ENCODE peak calls at places on chromosome 15, in eight cellular contexts. T, M, Y, W, I, E, C and N are unnamed samples.

GRCh38 chr15:33789141-33789540 is 179.2 kb upstream of the CHRM5 start:
- DNase-seq in T (no peak), M (no peak), Y (no peak), W (no peak), I (no peak), E (no peak), C (no peak), N (no peak)

GRCh38 chr15:67061811-67062348 is 3.5 kb upstream of the SMAD3 start:
- DNase-seq in T (no peak), M (no peak), Y (no peak), W (no peak), I (no peak), E (peak; percentile 58), C (no peak), N (no peak)

GRCh38 chr15:78715930-78716329 is 74.9 kb upstream of the CHRNB4 start:
- DNase-seq in T (no peak), M (peak; percentile 14), Y (no peak), W (no peak), I (no peak), E (no peak), C (no peak), N (no peak)

GRCh38 chr15:101000271-101000681 is 81.1 kb downstream of the LRRK1 start:
- DNase-seq in T (peak; percentile 66), M (peak; percentile 68), Y (no peak), W (no peak), I (no peak), E (no peak), C (no peak), N (no peak)

GRCh38 chr15:100394726-100395125 is 53.0 kb upstream of the ADAMTS17 start:
- DNase-seq in T (no peak), M (no peak), Y (no peak), W (no peak), I (no peak), E (no peak), C (no peak), N (no peak)

GRCh38 chr15:66770518-66771350 is 68.7 kb downstream of the SMAD6 start:
- DNase-seq in T (no peak), M (no peak), Y (no peak), W (no peak), I (peak; percentile 48), E (peak; percentile 36), C (no peak), N (peak; percentile 28)

GRCh38 chr15:32671339-32672325 is 30.1 kb downstream of the SCG5 start:
- DNase-seq in T (no peak), M (no peak), Y (no peak), W (no peak), I (no peak), E (no peak), C (no peak), N (no peak)

GRCh38 chr15:92952451-92952850 is 52.3 kb downstream of the CHD2 start:
- DNase-seq in T (no peak), M (no peak), Y (no peak), W (no peak), I (no peak), E (no peak), C (no peak), N (no peak)

GRCh38 chr15:45314960-45315359 is 62.9 kb downstream of the SLC28A2 start:
- DNase-seq in T (peak; percentile 78), M (no peak), Y (no peak), W (no peak), I (no peak), E (peak; percentile 21), C (no peak), N (no peak)

GRCh38 chr15:39145854-39146253 is 435.0 kb upstream of the THBS1 start:
- DNase-seq in T (no peak), M (no peak), Y (no peak), W (peak; percentile 43), I (no peak), E (no peak), C (no peak), N (no peak)

GRCh38 chr15:58498821-58499580 is 67.2 kb downstream of the LIPC start:
- DNase-seq in T (no peak), M (no peak), Y (no peak), W (no peak), I (no peak), E (no peak), C (no peak), N (no peak)

GRCh38 chr15:98896802-98897732 is 110.5 kb downstream of the PGPEP1L start:
- DNase-seq in T (no peak), M (no peak), Y (no peak), W (peak; percentile 95), I (no peak), E (no peak), C (no peak), N (no peak)

GRCh38 chr15:82124331-82125263 is 78.8 kb upstream of the MEX3B start:
- DNase-seq in T (peak; percentile 40), M (no peak), Y (no peak), W (no peak), I (no peak), E (no peak), C (no peak), N (no peak)

GRCh38 chr15:82127581-82127980 is 81.8 kb upstream of the MEX3B start:
- DNase-seq in T (no peak), M (no peak), Y (no peak), W (no peak), I (no peak), E (no peak), C (no peak), N (no peak)

GRCh38 chr15:82118040-82118439 is 72.2 kb upstream of the MEX3B start:
- DNase-seq in T (no peak), M (no peak), Y (no peak), W (no peak), I (no peak), E (no peak), C (no peak), N (no peak)

GRCh38 chr15:82126346-82126745 is 80.5 kb upstream of the MEX3B start:
- DNase-seq in T (no peak), M (no peak), Y (no peak), W (no peak), I (no peak), E (no peak), C (no peak), N (no peak)

GRCh38 chr15:82122754-82123400 is 77.1 kb upstream of the MEX3B start:
- DNase-seq in T (no peak), M (no peak), Y (no peak), W (peak; percentile 74), I (peak; percentile 74), E (no peak), C (no peak), N (no peak)
- TF ChIP-seq POLR2AphosphoS5 in T (no peak), M (peak; percentile 7), Y (no peak), W (no peak), I (no peak), E (no peak), C (no peak), N (no peak)

GRCh38 chr15:63611217-63611616 is 14.0 kb downstream of the FBXL22 start:
- DNase-seq in T (no peak), M (no peak), Y (no peak), W (no peak), I (no peak), E (no peak), C (no peak), N (no peak)
- TF ChIP-seq POLR2AphosphoS5 in T (no peak), M (no peak), Y (no peak), W (no peak), I (no peak), E (no peak), C (no peak), N (no peak)

GRCh38 chr15:51332211-51333147 is 5.9 kb downstream of the CYP19A1 start:
- DNase-seq in T (no peak), M (no peak), Y (no peak), W (no peak), I (no peak), E (no peak), C (peak; percentile 32), N (no peak)
- TF ChIP-seq POLR2AphosphoS5 in T (no peak), M (peak; percentile 71), Y (no peak), W (no peak), I (peak; percentile 24), E (no peak), C (no peak), N (no peak)

DNA sequence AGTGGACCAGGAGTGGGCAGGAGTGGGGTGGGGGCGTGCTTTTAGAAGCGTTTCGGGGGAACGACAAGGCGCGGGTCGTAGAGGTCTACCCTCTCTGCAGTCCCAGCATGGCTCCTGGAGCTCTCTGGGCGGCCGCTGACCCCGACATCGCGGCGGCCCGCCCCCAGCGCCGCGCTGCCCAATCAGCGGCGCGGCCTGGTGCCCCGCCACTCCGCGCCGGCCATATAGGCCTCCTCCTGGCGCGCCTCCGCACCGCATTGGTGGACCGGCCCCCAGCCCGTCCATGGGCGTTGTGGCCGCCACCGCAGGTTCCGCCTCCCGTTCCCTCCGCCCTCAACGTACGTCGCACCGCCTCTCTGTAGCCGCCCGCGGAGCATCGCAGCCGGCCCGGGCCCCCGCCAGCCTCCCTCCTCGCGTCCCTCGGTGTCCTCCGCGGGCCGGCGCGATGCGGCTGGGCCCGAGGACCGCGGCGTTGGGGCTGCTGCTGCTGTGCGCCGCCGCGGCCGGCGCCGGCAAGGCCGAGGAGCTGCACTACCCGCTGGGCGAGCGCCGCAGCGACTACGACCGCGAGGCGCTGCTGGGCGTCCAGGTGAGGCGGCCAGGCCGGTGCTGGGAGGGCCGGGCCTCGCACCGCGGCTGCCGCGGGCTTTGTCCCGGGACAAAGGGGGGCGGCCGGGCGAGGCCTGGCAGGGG is at the start of gene RCN2:
- DNase-seq in T (peak; percentile 96), M (peak; percentile 98), Y (peak; percentile 82), W (peak; percentile 96), I (peak; percentile 98), E (peak; percentile 97), C (peak; percentile 97), N (peak; percentile 100)
- TF ChIP-seq POLR2AphosphoS5 in T (peak; percentile 88), M (peak; percentile 87), Y (peak; percentile 72), W (peak; percentile 73), I (peak; percentile 88), E (peak; percentile 81), C (peak; percentile 91), N (peak; percentile 94)

GRCh38 chr15:46456431-46456830 is 821.6 kb downstream of the SQOR start:
- DNase-seq in T (no peak), M (no peak), Y (no peak), W (no peak), I (no peak), E (no peak), C (no peak), N (no peak)
- TF ChIP-seq POLR2AphosphoS5 in T (no peak), M (no peak), Y (no peak), W (no peak), I (no peak), E (no peak), C (no peak), N (no peak)

DNA sequence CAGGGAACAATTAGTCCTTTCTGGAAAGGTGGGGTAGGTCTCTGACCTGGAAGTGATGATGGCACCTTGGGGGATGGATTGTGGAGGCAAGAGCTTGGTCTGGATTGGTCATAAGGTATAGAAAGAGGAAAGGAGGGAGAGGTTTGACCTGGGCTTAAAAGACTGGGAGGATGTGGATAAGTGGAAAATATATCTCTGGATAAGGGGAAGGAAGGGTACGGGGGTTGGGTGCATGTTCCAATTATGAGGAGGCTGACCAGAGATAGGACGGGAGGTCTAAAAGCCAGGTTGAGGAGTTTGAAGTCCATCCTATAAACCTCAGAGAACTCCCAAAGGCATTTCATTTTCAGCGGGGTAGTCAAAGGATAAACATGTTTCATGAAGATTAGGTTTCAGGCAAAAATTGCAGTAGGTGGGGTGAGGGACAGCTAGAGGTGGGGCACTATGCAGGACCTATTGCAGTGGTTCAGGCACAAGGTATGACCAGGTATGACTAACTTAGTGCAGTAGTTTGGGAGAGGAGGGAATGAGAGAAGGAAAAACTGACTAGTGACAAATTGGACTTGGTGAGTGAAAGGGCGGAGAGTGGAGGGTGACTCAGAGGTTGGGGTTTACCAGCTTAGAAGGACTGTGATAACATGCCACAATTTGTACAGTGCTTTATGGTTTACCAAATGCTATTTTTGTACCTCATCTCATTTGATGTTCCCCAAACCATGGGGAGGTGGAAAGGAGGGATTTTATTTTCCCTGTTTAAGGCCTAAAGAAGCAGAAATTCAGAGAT is 10.7 kb downstream of the PDE8A start:
- DNase-seq in T (no peak), M (no peak), Y (no peak), W (peak; percentile 61), I (no peak), E (peak; percentile 38), C (no peak), N (no peak)
- TF ChIP-seq POLR2AphosphoS5 in T (no peak), M (no peak), Y (no peak), W (no peak), I (no peak), E (peak; percentile 35), C (no peak), N (no peak)